ENCODE peak calls at places on chromosomes 3 and 15, in four cellular contexts. D, C, X and Y are unnamed samples.

GRCh38 chr3:138673641-138674040 is 65.1 kb downstream of the FAIM start:
- DNase-seq in D (no peak), C (peak; percentile 64), X (no peak), Y (no peak)

GRCh38 chr3:147619925-147620580 is 210.9 kb downstream of the ZIC1 start:
- DNase-seq in D (no peak), C (no peak), X (no peak), Y (no peak)

GRCh38 chr3:71961891-71962290 is 176.9 kb upstream of the PROK2 start:
- DNase-seq in D (no peak), C (no peak), X (no peak), Y (no peak)

GRCh38 chr15:66833803-66834202 is 131.8 kb downstream of the SMAD6 start:
- DNase-seq in D (no peak), C (no peak), X (no peak), Y (no peak)

GRCh38 chr15:78618490-78618934 is 2.3 kb downstream of the CHRNA3 start:
- DNase-seq in D (peak; percentile 78), C (peak; percentile 91), X (no peak), Y (peak; percentile 45)

GRCh38 chr3:53796161-53796560 is 50.1 kb downstream of the CHDH start:
- DNase-seq in D (no peak), C (no peak), X (no peak), Y (no peak)

GRCh38 chr3:71579934-71580318 is 3.6 kb downstream of the FOXP1 start:
- DNase-seq in D (peak; percentile 59), C (no peak), X (no peak), Y (no peak)

GRCh38 chr3:192843742-192844350 is 73.8 kb downstream of the MB21D2 start:
- DNase-seq in D (no peak), C (no peak), X (no peak), Y (no peak)

GRCh38 chr3:178536271-178537079 is at the start of gene KCNMB2:
- DNase-seq in D (no peak), C (peak; percentile 29), X (no peak), Y (no peak)

GRCh38 chr3:142844339-142844977 is 44.4 kb downstream of the PCOLCE2 start:
- DNase-seq in D (peak; percentile 48), C (peak; percentile 51), X (no peak), Y (no peak)